ENCODE peak calls at places on chromosome 9, in five cellular contexts. One of them, this sample, is unnamed.
A peak's percentile ranks its signal among the peaks of the same experiment; 100 is the strongest.

GRCh38 chr9:71638627-71639026 is 129.7 kb downstream of the CEMIP2 start:
- DNase-seq in uterus: no peak
- DNase-seq in prostate gland: no peak
- DNase-seq in IMR-90: no peak
- DNase-seq in endothelial cell of umbilical vein: peak; percentile 72
- DNase-seq in this sample: no peak

GRCh38 chr9:111399772-111400563 is 69.9 kb upstream of the OR2K2 start:
- DNase-seq in uterus: no peak
- DNase-seq in prostate gland: no peak
- DNase-seq in IMR-90: peak; percentile 21
- DNase-seq in endothelial cell of umbilical vein: peak; percentile 14
- DNase-seq in this sample: no peak

GRCh38 chr9:110801426-110801825 is 132.8 kb downstream of the MUSK start:
- DNase-seq in uterus: no peak
- DNase-seq in prostate gland: no peak
- DNase-seq in IMR-90: no peak
- DNase-seq in endothelial cell of umbilical vein: no peak
- DNase-seq in this sample: no peak

GRCh38 chr9:127898433-127899199 is 787 bp downstream of the ST6GALNAC6 start:
- DNase-seq in uterus: peak; percentile 71
- DNase-seq in prostate gland: no peak
- DNase-seq in IMR-90: peak; percentile 89
- DNase-seq in endothelial cell of umbilical vein: peak; percentile 66
- DNase-seq in this sample: peak; percentile 74

GRCh38 chr9:104682642-104683041 is 11.7 kb upstream of the OR13D1 start:
- DNase-seq in uterus: no peak
- DNase-seq in prostate gland: peak; percentile 4
- DNase-seq in IMR-90: peak; percentile 51
- DNase-seq in endothelial cell of umbilical vein: peak; percentile 60
- DNase-seq in this sample: peak; percentile 39

GRCh38 chr9:135896205-135896604 is 11.1 kb downstream of the CAMSAP1 start:
- DNase-seq in uterus: no peak
- DNase-seq in prostate gland: no peak
- DNase-seq in IMR-90: no peak
- DNase-seq in endothelial cell of umbilical vein: no peak
- DNase-seq in this sample: no peak

GRCh38 chr9:136082496-136083361 is 12.4 kb downstream of the NACC2 start:
- DNase-seq in uterus: no peak
- DNase-seq in prostate gland: no peak
- DNase-seq in IMR-90: no peak
- DNase-seq in endothelial cell of umbilical vein: no peak
- DNase-seq in this sample: no peak

GRCh38 chr9:129580211-129580915 is 40.5 kb downstream of the C9orf50 start:
- DNase-seq in uterus: no peak
- DNase-seq in prostate gland: no peak
- DNase-seq in IMR-90: no peak
- DNase-seq in endothelial cell of umbilical vein: no peak
- DNase-seq in this sample: no peak

GRCh38 chr9:76441551-76442322 is 17.2 kb upstream of the GCNT1 start:
- DNase-seq in uterus: no peak
- DNase-seq in prostate gland: no peak
- DNase-seq in IMR-90: peak; percentile 92
- DNase-seq in endothelial cell of umbilical vein: peak; percentile 77
- DNase-seq in this sample: peak; percentile 91

GRCh38 chr9:32716439-32716838 is 66.9 kb upstream of the TMEM215 start:
- DNase-seq in uterus: no peak
- DNase-seq in prostate gland: no peak
- DNase-seq in IMR-90: no peak
- DNase-seq in endothelial cell of umbilical vein: no peak
- DNase-seq in this sample: no peak

GRCh38 chr9:89872426-89872912 is 267.7 kb downstream of the GADD45G start:
- DNase-seq in uterus: peak; percentile 10
- DNase-seq in prostate gland: no peak
- DNase-seq in IMR-90: no peak
- DNase-seq in endothelial cell of umbilical vein: no peak
- DNase-seq in this sample: no peak

GRCh38 chr9:126650830-126651341 is 37.2 kb downstream of the LMX1B start:
- DNase-seq in uterus: no peak
- DNase-seq in prostate gland: no peak
- DNase-seq in IMR-90: no peak
- DNase-seq in endothelial cell of umbilical vein: no peak
- DNase-seq in this sample: no peak

DNA sequence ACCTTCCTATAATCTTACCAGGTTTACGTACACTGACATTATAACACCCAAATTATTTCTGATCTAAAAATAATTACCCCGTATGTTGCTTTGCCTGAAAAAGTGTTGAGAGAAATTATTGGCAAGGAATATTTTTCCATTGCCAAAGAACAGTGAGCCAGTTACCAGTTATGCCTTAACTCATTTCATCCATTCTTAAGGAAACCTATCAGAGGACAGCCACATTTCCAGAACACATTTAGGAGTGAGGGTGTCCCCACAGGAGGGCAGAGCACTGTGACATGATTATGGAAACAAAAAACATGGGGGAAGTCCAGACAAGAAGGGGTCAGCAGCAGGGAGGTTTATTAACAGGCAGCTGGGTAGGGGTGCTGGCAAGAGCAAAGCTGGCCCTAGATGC is 52.2 kb downstream of the GABBR2 start:
- DNase-seq in uterus: no peak
- DNase-seq in prostate gland: no peak
- DNase-seq in IMR-90: no peak
- DNase-seq in endothelial cell of umbilical vein: no peak
- DNase-seq in this sample: no peak
- TF ChIP-seq CTCF in uterus: no peak
- TF ChIP-seq CTCF in prostate gland: no peak
- TF ChIP-seq CTCF in IMR-90: no peak
- TF ChIP-seq CTCF in endothelial cell of umbilical vein: no peak
- TF ChIP-seq CTCF in this sample: no peak

GRCh38 chr9:20356392-20357206 is 265.7 kb downstream of the MLLT3 start:
- DNase-seq in uterus: peak; percentile 61
- DNase-seq in prostate gland: peak; percentile 78
- DNase-seq in IMR-90: peak; percentile 86
- DNase-seq in endothelial cell of umbilical vein: peak; percentile 96
- DNase-seq in this sample: peak; percentile 80

GRCh38 chr9:20355022-20355421 is 267.3 kb downstream of the MLLT3 start:
- DNase-seq in uterus: no peak
- DNase-seq in prostate gland: no peak
- DNase-seq in IMR-90: peak; percentile 92
- DNase-seq in endothelial cell of umbilical vein: no peak
- DNase-seq in this sample: peak; percentile 88

GRCh38 chr9:20358201-20358600 is 264.1 kb downstream of the MLLT3 start:
- DNase-seq in uterus: no peak
- DNase-seq in prostate gland: peak; percentile 13
- DNase-seq in IMR-90: peak; percentile 51
- DNase-seq in endothelial cell of umbilical vein: no peak
- DNase-seq in this sample: peak; percentile 56

GRCh38 chr9:20353931-20354652 is 268.2 kb downstream of the MLLT3 start:
- DNase-seq in uterus: no peak
- DNase-seq in prostate gland: no peak
- DNase-seq in IMR-90: peak; percentile 29
- DNase-seq in endothelial cell of umbilical vein: no peak
- DNase-seq in this sample: peak; percentile 55

GRCh38 chr9:20357207-20357503 is 265.1 kb downstream of the MLLT3 start:
- DNase-seq in uterus: no peak
- DNase-seq in prostate gland: no peak
- DNase-seq in IMR-90: no peak
- DNase-seq in endothelial cell of umbilical vein: peak; percentile 70
- DNase-seq in this sample: no peak
- TF ChIP-seq CTCF in uterus: no peak
- TF ChIP-seq CTCF in prostate gland: no peak
- TF ChIP-seq CTCF in IMR-90: no peak
- TF ChIP-seq CTCF in endothelial cell of umbilical vein: no peak
- TF ChIP-seq CTCF in this sample: no peak

GRCh38 chr9:74001382-74001781 is 495.8 kb upstream of the RORB start:
- DNase-seq in uterus: no peak
- DNase-seq in prostate gland: no peak
- DNase-seq in IMR-90: no peak
- DNase-seq in endothelial cell of umbilical vein: no peak
- DNase-seq in this sample: no peak

GRCh38 chr9:74007833-74008232 is 489.3 kb upstream of the RORB start:
- DNase-seq in uterus: no peak
- DNase-seq in prostate gland: no peak
- DNase-seq in IMR-90: no peak
- DNase-seq in endothelial cell of umbilical vein: no peak
- DNase-seq in this sample: no peak

GRCh38 chr9:74006935-74007334 is 490.2 kb upstream of the RORB start:
- DNase-seq in uterus: no peak
- DNase-seq in prostate gland: no peak
- DNase-seq in IMR-90: no peak
- DNase-seq in endothelial cell of umbilical vein: no peak
- DNase-seq in this sample: no peak
- TF ChIP-seq CTCF in uterus: no peak
- TF ChIP-seq CTCF in prostate gland: no peak
- TF ChIP-seq CTCF in IMR-90: no peak
- TF ChIP-seq CTCF in endothelial cell of umbilical vein: no peak
- TF ChIP-seq CTCF in this sample: no peak

GRCh38 chr9:37859043-37859442 is 44.9 kb downstream of the SLC25A51 start:
- DNase-seq in uterus: no peak
- DNase-seq in prostate gland: no peak
- DNase-seq in IMR-90: peak; percentile 33
- DNase-seq in endothelial cell of umbilical vein: peak; percentile 9
- DNase-seq in this sample: peak; percentile 5
- TF ChIP-seq CTCF in uterus: no peak
- TF ChIP-seq CTCF in prostate gland: no peak
- TF ChIP-seq CTCF in IMR-90: peak; percentile 40
- TF ChIP-seq CTCF in endothelial cell of umbilical vein: no peak
- TF ChIP-seq CTCF in this sample: peak; percentile 52

DNA sequence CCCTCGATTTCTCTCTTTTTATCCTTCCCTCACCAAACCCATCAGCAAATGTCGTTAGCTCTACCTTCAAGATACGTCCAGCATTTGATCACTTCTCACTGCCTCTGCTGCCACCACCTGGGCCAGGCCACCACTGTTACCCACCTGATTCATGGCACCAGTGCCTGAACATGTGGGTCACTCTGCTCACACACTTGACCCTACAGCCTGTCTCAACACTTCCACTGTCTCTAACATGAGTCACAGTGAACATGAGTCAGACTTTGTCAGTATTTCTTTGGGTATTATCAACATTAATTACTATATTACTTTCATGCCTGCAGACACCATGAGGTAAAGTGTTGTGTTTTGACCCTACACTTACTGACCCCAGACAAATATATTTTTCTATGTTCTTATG is 19.6 kb downstream of the SLC24A2 start:
- DNase-seq in uterus: no peak
- DNase-seq in prostate gland: no peak
- DNase-seq in IMR-90: no peak
- DNase-seq in endothelial cell of umbilical vein: no peak
- DNase-seq in this sample: no peak
- TF ChIP-seq CTCF in uterus: no peak
- TF ChIP-seq CTCF in prostate gland: no peak
- TF ChIP-seq CTCF in IMR-90: no peak
- TF ChIP-seq CTCF in endothelial cell of umbilical vein: no peak
- TF ChIP-seq CTCF in this sample: no peak

This sample was measured in HFFc6.